ENCODE peak calls at places on chromosome 14, in seven cellular contexts. A is lower lobe of right lung, I is colonic mucosa, Y is ascending aorta, H is fibroblast of lung, Q is tibial nerve, F is tibial artery. B is an unnamed sample.

GRCh38 chr14:32345311-32345771 is 16.2 kb downstream of the AKAP6 start:
- DNase-seq in Y (no peak), F (no peak), I (peak; percentile 23), A (no peak), H (peak; percentile 52), Q (no peak), B (no peak)

GRCh38 chr14:77979666-77980351 is 179.9 kb downstream of the ADCK1 start:
- DNase-seq in I (no peak), H (no peak), Q (no peak), Y (no peak), F (no peak), A (no peak), B (peak; percentile 88)

GRCh38 chr14:48243900-48244299 is 568.5 kb upstream of the MDGA2 start:
- DNase-seq in F (no peak), Q (no peak), A (no peak), I (no peak), Y (no peak), H (no peak), B (no peak)

GRCh38 chr14:104142136-104143041 is 4.0 kb downstream of the KIF26A start:
- DNase-seq in Q (no peak), Y (no peak), I (no peak), F (no peak), A (no peak), H (no peak), B (peak; percentile 26)

GRCh38 chr14:24378981-24379906 is 11.3 kb downstream of the NFATC4 start:
- DNase-seq in I (no peak), A (no peak), Q (no peak), F (no peak), Y (no peak), H (no peak), B (no peak)

GRCh38 chr14:82412545-82412944 is 878.9 kb upstream of the SEL1L start:
- DNase-seq in Y (no peak), A (no peak), H (no peak), F (no peak), Q (no peak), I (no peak), B (no peak)

GRCh38 chr14:22567437-22567836 is 21.6 kb downstream of the DAD1 start:
- DNase-seq in A (no peak), F (no peak), H (no peak), I (no peak), Q (no peak), Y (no peak), B (no peak)

GRCh38 chr14:69269381-69269780 is 9.4 kb downstream of the GALNT16 start:
- DNase-seq in Y (no peak), Q (no peak), I (no peak), F (no peak), H (no peak), A (no peak), B (no peak)

GRCh38 chr14:89351364-89351957 is 65.6 kb downstream of the FOXN3 start:
- DNase-seq in H (peak; percentile 69), Q (no peak), A (peak; percentile 56), I (peak; percentile 17), Y (no peak), F (no peak), B (peak; percentile 76)

GRCh38 chr14:50402965-50403364 is 6.3 kb upstream of the CDKL1 start:
- DNase-seq in A (no peak), Y (no peak), I (no peak), Q (no peak), H (no peak), F (no peak), B (no peak)

GRCh38 chr14:105902131-105902898 is 375.9 kb downstream of the TMEM121 start:
- DNase-seq in A (no peak), F (no peak), Y (no peak), I (no peak), H (no peak), Q (no peak), B (no peak)

GRCh38 chr14:104936361-104937155 is 11.9 kb downstream of the PLD4 start:
- DNase-seq in F (peak; percentile 12), A (no peak), Y (no peak), H (no peak), Q (peak; percentile 8), I (no peak), B (peak; percentile 36)

GRCh38 chr14:96207686-96208085 is 3.0 kb downstream of the BDKRB2 start:
- DNase-seq in Q (no peak), A (no peak), F (no peak), H (no peak), Y (no peak), I (no peak), B (no peak)

GRCh38 chr14:23041729-23042128 is 283 bp upstream of the PSMB11 start:
- DNase-seq in A (no peak), Y (no peak), F (no peak), H (no peak), Q (no peak), I (no peak), B (no peak)

GRCh38 chr14:24802236-24802635 is 168.2 kb upstream of the GZMB start:
- DNase-seq in A (no peak), H (no peak), I (no peak), F (no peak), Q (no peak), Y (no peak), B (peak; percentile 58)

DNA sequence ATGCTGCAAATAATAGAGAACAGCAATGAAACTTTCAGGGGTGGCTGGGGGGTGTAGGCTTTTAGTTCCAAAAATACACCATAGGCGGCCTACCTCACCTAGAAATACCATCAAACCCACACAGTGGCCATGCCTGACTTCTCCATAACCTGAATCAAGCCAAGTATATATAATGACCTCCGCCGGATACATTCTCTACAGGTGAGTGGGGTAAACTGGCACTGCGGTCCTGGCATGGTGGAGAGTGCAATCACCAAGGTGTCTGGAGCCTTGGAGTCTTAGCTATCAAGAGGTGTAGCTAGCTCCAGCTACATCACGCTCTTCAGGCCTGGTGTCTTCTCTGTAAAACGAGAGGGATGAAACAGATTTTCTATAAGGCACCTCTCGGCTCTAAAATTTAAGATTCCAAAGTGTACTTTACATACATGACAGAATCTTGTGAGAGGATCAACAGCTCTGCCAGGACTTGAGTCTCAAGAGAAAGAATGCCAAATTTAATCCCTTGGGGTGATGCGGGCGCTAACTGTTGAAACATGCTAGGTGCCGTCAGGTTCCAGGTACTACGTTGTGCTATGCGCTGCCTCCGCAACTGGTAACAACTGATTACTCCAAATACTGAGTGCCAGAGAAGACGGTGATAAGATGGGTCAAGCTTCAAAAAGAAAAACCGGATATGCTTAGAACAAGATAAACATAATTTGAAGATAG is 1.0 kb downstream of the ZBTB25 start:
- DNase-seq in A (no peak), F (no peak), I (peak; percentile 56), Q (no peak), Y (no peak), H (peak; percentile 21), B (peak; percentile 62)
- TF ChIP-seq CTCF in A (no peak), F (no peak), I (no peak), Q (no peak), Y (no peak), H (no peak), B (no peak)

GRCh38 chr14:101845496-101845895 is 84.0 kb downstream of the PPP2R5C start:
- DNase-seq in Y (no peak), F (no peak), Q (no peak), A (no peak), H (no peak), I (no peak), B (no peak)

GRCh38 chr14:101844219-101844618 is 82.7 kb downstream of the PPP2R5C start:
- DNase-seq in Q (no peak), Y (no peak), I (no peak), F (no peak), H (no peak), A (no peak), B (no peak)

GRCh38 chr14:101844752-101845151 is 83.2 kb downstream of the PPP2R5C start:
- DNase-seq in Y (no peak), Q (no peak), F (no peak), I (no peak), A (no peak), H (no peak), B (no peak)

GRCh38 chr14:101843665-101844064 is 82.2 kb downstream of the PPP2R5C start:
- DNase-seq in Q (no peak), Y (no peak), F (no peak), I (no peak), A (no peak), H (peak; percentile 11), B (no peak)

DNA sequence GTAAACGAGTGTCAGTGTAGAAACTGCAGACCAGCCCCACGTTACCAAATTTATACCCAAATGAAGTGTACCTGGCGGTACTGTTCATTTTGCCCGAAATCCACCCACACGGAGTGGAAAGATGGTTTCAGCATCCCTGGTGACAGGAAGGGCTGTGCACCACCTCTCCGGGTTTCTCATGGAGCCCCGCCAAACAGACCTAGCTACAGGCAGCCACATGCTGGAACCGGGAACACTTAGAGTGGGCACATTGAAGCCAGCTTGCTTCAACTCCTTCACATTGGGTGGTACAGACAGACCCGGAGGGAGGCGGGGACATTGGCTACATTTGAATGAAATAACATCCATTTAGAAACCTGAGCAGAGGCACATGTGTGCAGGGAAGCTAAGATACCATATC is 84.4 kb downstream of the PPP2R5C start:
- DNase-seq in H (no peak), F (no peak), A (no peak), Y (no peak), Q (no peak), I (no peak), B (no peak)
- H3K4me1 ChIP-seq in H (no peaks in the 10 kb centered on the region), F (no peaks in the 10 kb centered on the region), A (peaks cover 20% of the 10 kb centered on the region), Y (peaks cover 4% of the 10 kb centered on the region), Q (peaks cover 31% of the 10 kb centered on the region), I (no peaks in the 10 kb centered on the region), B (no peaks in the 10 kb centered on the region)

GRCh38 chr14:64685364-64686130 is 18.7 kb upstream of the PLEKHG3 start:
- DNase-seq in Y (no peak), F (no peak), H (no peak), A (no peak), Q (no peak), I (no peak), B (no peak)

GRCh38 chr14:64682843-64683242 is 21.4 kb upstream of the PLEKHG3 start:
- DNase-seq in I (no peak), F (no peak), H (no peak), Q (no peak), Y (no peak), A (no peak), B (no peak)

GRCh38 chr14:64684091-64684490 is 20.1 kb upstream of the PLEKHG3 start:
- DNase-seq in Q (no peak), I (no peak), A (no peak), H (peak; percentile 58), Y (no peak), F (no peak), B (no peak)

GRCh38 chr14:64682173-64682710 is 22.0 kb upstream of the PLEKHG3 start:
- DNase-seq in Q (peak; percentile 63), H (peak; percentile 53), F (peak; percentile 83), Y (peak; percentile 67), A (peak; percentile 59), I (peak; percentile 67), B (peak; percentile 83)

GRCh38 chr14:64683264-64683663 is 21.0 kb upstream of the PLEKHG3 start:
- DNase-seq in A (no peak), Q (no peak), Y (no peak), F (peak; percentile 60), H (no peak), I (no peak), B (no peak)
- H3K27ac ChIP-seq in A (no peak overlapping the region), Q (peak overlapping the region; percentile 93), Y (peak overlapping the region; percentile 94), F (peak overlapping the region; percentile 93), H (no peak overlapping the region), I (no peak overlapping the region), B (peak overlapping the region; percentile 16)

DNA sequence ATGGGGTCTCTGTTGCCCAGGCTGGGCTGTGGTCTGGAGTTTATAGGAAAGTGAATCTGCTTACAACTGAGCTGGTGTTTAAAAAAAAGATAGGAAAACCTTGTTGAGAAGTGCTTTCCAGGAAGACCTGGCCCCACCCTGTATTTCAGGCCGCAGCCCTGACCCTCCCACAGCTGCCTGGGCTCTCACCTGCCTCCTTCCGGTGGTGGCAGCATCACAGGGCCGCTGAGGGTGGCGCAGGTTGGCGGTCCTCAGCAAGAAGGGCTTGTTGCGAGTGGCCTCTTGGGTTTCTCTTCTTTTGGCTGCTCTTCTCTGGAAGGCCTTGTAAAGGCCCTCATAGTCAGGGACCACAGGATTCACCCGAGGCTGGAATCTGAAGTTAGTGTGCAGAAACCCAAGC is 7.7 kb downstream of the FAM161B start:
- DNase-seq in I (no peak), A (no peak), F (no peak), Q (no peak), H (no peak), Y (no peak), B (no peak)
- TF ChIP-seq CTCF in I (no peak), A (no peak), F (no peak), Q (no peak), H (no peak), Y (no peak), B (no peak)

B was measured in endodermal cell.